ENCODE peak calls at places on chromosomes 16 and 17, in eight cellular contexts. One of them, this sample, is unnamed.

GRCh38 chr17:57463103-57463885 is 207.0 kb downstream of the MSI2 start:
- DNase-seq in SK-MEL-5: no peak
- DNase-seq in Daoy: peak; percentile 86
- DNase-seq in ovary: no peak
- DNase-seq in NCI-H460: no peak
- DNase-seq in stimulated activated CD8-positive, alpha-beta memory T cell treated with anti-CD3 and anti-CD28 coated beads, Interleukin-12 subunit alpha, Interleukin-12 subunit beta, amount 100 ng/mL, for 1 hour: no peak
- DNase-seq in renal cortical epithelial cell: peak; percentile 84
- DNase-seq in pancreas: no peak
- DNase-seq in this sample: peak; percentile 76

GRCh38 chr16:21524068-21524751 is 75.2 kb upstream of the METTL9 start:
- DNase-seq in SK-MEL-5: no peak
- DNase-seq in Daoy: no peak
- DNase-seq in ovary: no peak
- DNase-seq in NCI-H460: no peak
- DNase-seq in stimulated activated CD8-positive, alpha-beta memory T cell treated with anti-CD3 and anti-CD28 coated beads, Interleukin-12 subunit alpha, Interleukin-12 subunit beta, amount 100 ng/mL, for 1 hour: no peak
- DNase-seq in renal cortical epithelial cell: no peak
- DNase-seq in pancreas: no peak
- DNase-seq in this sample: no peak

GRCh38 chr16:19851476-19851875 is 33.2 kb downstream of the GPRC5B start:
- DNase-seq in SK-MEL-5: no peak
- DNase-seq in Daoy: no peak
- DNase-seq in ovary: no peak
- DNase-seq in NCI-H460: no peak
- DNase-seq in stimulated activated CD8-positive, alpha-beta memory T cell treated with anti-CD3 and anti-CD28 coated beads, Interleukin-12 subunit alpha, Interleukin-12 subunit beta, amount 100 ng/mL, for 1 hour: no peak
- DNase-seq in renal cortical epithelial cell: no peak
- DNase-seq in pancreas: no peak
- DNase-seq in this sample: no peak

GRCh38 chr16:30744146-30744545 is 4.1 kb upstream of the PHKG2 start:
- DNase-seq in SK-MEL-5: no peak
- DNase-seq in Daoy: no peak
- DNase-seq in ovary: no peak
- DNase-seq in NCI-H460: no peak
- DNase-seq in stimulated activated CD8-positive, alpha-beta memory T cell treated with anti-CD3 and anti-CD28 coated beads, Interleukin-12 subunit alpha, Interleukin-12 subunit beta, amount 100 ng/mL, for 1 hour: no peak
- DNase-seq in renal cortical epithelial cell: no peak
- DNase-seq in pancreas: no peak
- DNase-seq in this sample: no peak

GRCh38 chr17:82100502-82101298 is 2.7 kb upstream of the FASN start:
- DNase-seq in SK-MEL-5: no peak
- DNase-seq in Daoy: no peak
- DNase-seq in ovary: no peak
- DNase-seq in NCI-H460: no peak
- DNase-seq in stimulated activated CD8-positive, alpha-beta memory T cell treated with anti-CD3 and anti-CD28 coated beads, Interleukin-12 subunit alpha, Interleukin-12 subunit beta, amount 100 ng/mL, for 1 hour: no peak
- DNase-seq in renal cortical epithelial cell: no peak
- DNase-seq in pancreas: peak; percentile 39
- DNase-seq in this sample: no peak

GRCh38 chr16:20899503-20900298 is 457 bp downstream of the DCUN1D3 start:
- DNase-seq in SK-MEL-5: no peak
- DNase-seq in Daoy: no peak
- DNase-seq in ovary: peak; percentile 68
- DNase-seq in NCI-H460: no peak
- DNase-seq in stimulated activated CD8-positive, alpha-beta memory T cell treated with anti-CD3 and anti-CD28 coated beads, Interleukin-12 subunit alpha, Interleukin-12 subunit beta, amount 100 ng/mL, for 1 hour: no peak
- DNase-seq in renal cortical epithelial cell: no peak
- DNase-seq in pancreas: peak; percentile 47
- DNase-seq in this sample: no peak

GRCh38 chr17:68296217-68297140 is 5.2 kb downstream of the ARSG start:
- DNase-seq in SK-MEL-5: no peak
- DNase-seq in Daoy: no peak
- DNase-seq in ovary: no peak
- DNase-seq in NCI-H460: no peak
- DNase-seq in stimulated activated CD8-positive, alpha-beta memory T cell treated with anti-CD3 and anti-CD28 coated beads, Interleukin-12 subunit alpha, Interleukin-12 subunit beta, amount 100 ng/mL, for 1 hour: peak; percentile 46
- DNase-seq in renal cortical epithelial cell: no peak
- DNase-seq in pancreas: no peak
- DNase-seq in this sample: no peak

GRCh38 chr17:17606416-17607000 is 15.0 kb upstream of the PEMT start:
- DNase-seq in SK-MEL-5: no peak
- DNase-seq in Daoy: no peak
- DNase-seq in ovary: no peak
- DNase-seq in NCI-H460: no peak
- DNase-seq in stimulated activated CD8-positive, alpha-beta memory T cell treated with anti-CD3 and anti-CD28 coated beads, Interleukin-12 subunit alpha, Interleukin-12 subunit beta, amount 100 ng/mL, for 1 hour: no peak
- DNase-seq in renal cortical epithelial cell: no peak
- DNase-seq in pancreas: no peak
- DNase-seq in this sample: no peak

GRCh38 chr16:22786284-22786683 is 27.7 kb upstream of the HS3ST2 start:
- DNase-seq in SK-MEL-5: no peak
- DNase-seq in Daoy: peak; percentile 14
- DNase-seq in ovary: no peak
- DNase-seq in NCI-H460: no peak
- DNase-seq in stimulated activated CD8-positive, alpha-beta memory T cell treated with anti-CD3 and anti-CD28 coated beads, Interleukin-12 subunit alpha, Interleukin-12 subunit beta, amount 100 ng/mL, for 1 hour: no peak
- DNase-seq in renal cortical epithelial cell: no peak
- DNase-seq in pancreas: no peak
- DNase-seq in this sample: no peak

GRCh38 chr17:81502471-81503017 is 10.1 kb downstream of the ACTG1 start:
- DNase-seq in SK-MEL-5: no peak
- DNase-seq in Daoy: peak; percentile 6
- DNase-seq in ovary: no peak
- DNase-seq in NCI-H460: no peak
- DNase-seq in stimulated activated CD8-positive, alpha-beta memory T cell treated with anti-CD3 and anti-CD28 coated beads, Interleukin-12 subunit alpha, Interleukin-12 subunit beta, amount 100 ng/mL, for 1 hour: no peak
- DNase-seq in renal cortical epithelial cell: no peak
- DNase-seq in pancreas: no peak
- DNase-seq in this sample: no peak

GRCh38 chr17:55266051-55266957 is 1.5 kb downstream of the HLF start:
- DNase-seq in SK-MEL-5: no peak
- DNase-seq in Daoy: no peak
- DNase-seq in ovary: peak; percentile 67
- DNase-seq in NCI-H460: no peak
- DNase-seq in stimulated activated CD8-positive, alpha-beta memory T cell treated with anti-CD3 and anti-CD28 coated beads, Interleukin-12 subunit alpha, Interleukin-12 subunit beta, amount 100 ng/mL, for 1 hour: no peak
- DNase-seq in renal cortical epithelial cell: no peak
- DNase-seq in pancreas: peak; percentile 24
- DNase-seq in this sample: no peak

GRCh38 chr16:49986351-49987124 is 38.5 kb upstream of the CNEP1R1 start:
- DNase-seq in SK-MEL-5: no peak
- DNase-seq in Daoy: peak; percentile 82
- DNase-seq in ovary: no peak
- DNase-seq in NCI-H460: no peak
- DNase-seq in stimulated activated CD8-positive, alpha-beta memory T cell treated with anti-CD3 and anti-CD28 coated beads, Interleukin-12 subunit alpha, Interleukin-12 subunit beta, amount 100 ng/mL, for 1 hour: no peak
- DNase-seq in renal cortical epithelial cell: no peak
- DNase-seq in pancreas: no peak
- DNase-seq in this sample: peak; percentile 62

This sample was measured in HT1080.